ENCODE peak calls at places on chromosomes 2 and 18, in ten cellular contexts. E, P, I, C, R, Z, J, M, Q and D are unnamed samples.

GRCh38 chr18:54712315-54712714 is 116.0 kb upstream of the RAB27B start:
- DNase-seq in E (no peak), P (no peak), I (no peak), C (no peak), R (no peak), Z (peak), J (no peak), M (no peak), Q (no peak), D (no peak)

GRCh38 chr2:205170399-205170798 is 511.9 kb upstream of the NRP2 start:
- DNase-seq in E (no peak), P (no peak), I (no peak), C (no peak), R (no peak), Z (no peak), J (no peak), M (no peak), Q (no peak), D (no peak)

GRCh38 chr2:83115606-83116005 is 1343.5 kb downstream of the SUCLG1 start:
- DNase-seq in E (no peak), P (no peak), I (no peak), C (no peak), R (no peak), Z (no peak), J (no peak), M (no peak), Q (no peak), D (no peak)

GRCh38 chr2:237725661-237726060 is 72.9 kb upstream of the RBM44 start:
- DNase-seq in E (no peak), P (no peak), I (no peak), C (no peak), R (peak), Z (no peak), J (no peak), M (no peak), Q (no peak), D (no peak)

GRCh38 chr2:1814616-1815015 is 70.3 kb upstream of the PXDN start:
- DNase-seq in E (no peak), P (no peak), I (no peak), C (no peak), R (no peak), Z (peak), J (no peak), M (no peak), Q (no peak), D (no peak)

GRCh38 chr2:151844217-151844896 is 16.1 kb upstream of the ARL5A start:
- DNase-seq in E (no peak), P (no peak), I (no peak), C (no peak), R (no peak), Z (no peak), J (no peak), M (no peak), Q (no peak), D (no peak)

GRCh38 chr2:158214431-158214830 is 112.8 kb downstream of the UPP2 start:
- DNase-seq in E (no peak), P (no peak), I (no peak), C (no peak), R (peak), Z (peak), J (no peak), M (no peak), Q (peak), D (no peak)

GRCh38 chr2:72131371-72131891 is 16.2 kb downstream of the CYP26B1 start:
- DNase-seq in E (no peak), P (no peak), I (no peak), C (no peak), R (no peak), Z (no peak), J (peak), M (no peak), Q (no peak), D (no peak)

GRCh38 chr2:28391564-28392296 is 928 bp upstream of the FOSL2 start:
- DNase-seq in E (peak), P (no peak), I (peak), C (peak), R (peak), Z (peak), J (peak), M (peak), Q (peak), D (peak)

GRCh38 chr2:172208881-172209325 is 106.2 kb upstream of the DLX2 start:
- DNase-seq in E (no peak), P (no peak), I (no peak), C (no peak), R (no peak), Z (peak), J (no peak), M (no peak), Q (no peak), D (no peak)

GRCh38 chr2:46179037-46179621 is 118.1 kb upstream of the EPAS1 start:
- DNase-seq in E (peak), P (peak), I (peak), C (no peak), R (peak), Z (peak), J (no peak), M (no peak), Q (no peak), D (peak)

GRCh38 chr18:57073516-57074187 is 73.2 kb upstream of the BOD1L2 start:
- DNase-seq in E (no peak), P (no peak), I (no peak), C (no peak), R (no peak), Z (no peak), J (no peak), M (no peak), Q (no peak), D (no peak)

GRCh38 chr18:62282188-62282629 is 42.9 kb upstream of the TNFRSF11A start:
- DNase-seq in E (no peak), P (no peak), I (no peak), C (no peak), R (no peak), Z (no peak), J (no peak), M (no peak), Q (no peak), D (no peak)

GRCh38 chr18:10689954-10690302 is 164.1 kb downstream of the NAPG start:
- DNase-seq in E (no peak), P (no peak), I (no peak), C (no peak), R (no peak), Z (no peak), J (no peak), M (no peak), Q (no peak), D (no peak)

GRCh38 chr2:127658146-127658545 is 12.2 kb downstream of the GPR17 start:
- DNase-seq in E (no peak), P (no peak), I (no peak), C (no peak), R (no peak), Z (no peak), J (no peak), M (no peak), Q (no peak), D (no peak)

GRCh38 chr2:241218131-241219029 is 29.9 kb downstream of the ANO7 start:
- DNase-seq in E (peak), P (peak), I (peak), C (peak), R (peak), Z (peak), J (peak), M (no peak), Q (peak), D (peak)

GRCh38 chr2:226378733-226379132 is 420.9 kb downstream of the IRS1 start:
- DNase-seq in E (no peak), P (no peak), I (no peak), C (no peak), R (no peak), Z (peak), J (no peak), M (no peak), Q (no peak), D (no peak)